ENCODE peak calls at places on chromosome 15, in ten cellular contexts. V, F, H, A, J, X, M, U, E and C are unnamed samples.

GRCh38 chr15:66921319-66921718 is 144.1 kb upstream of the SMAD3 start:
- DNase-seq in M (no peak), U (no peak), J (no peak), V (no peak), X (no peak), F (no peak), E (no peak), H (peak; percentile 27), A (no peak), C (no peak)

GRCh38 chr15:84979651-84980050 is 2.0 kb upstream of the PDE8A start:
- DNase-seq in U (peak; percentile 52), A (peak; percentile 76), X (no peak), M (peak; percentile 83), J (no peak), E (no peak), V (no peak), H (peak; percentile 52), F (no peak), C (no peak)

GRCh38 chr15:78050851-78051250 is 26.7 kb downstream of the TBC1D2B start:
- DNase-seq in V (no peak), U (no peak), F (no peak), E (no peak), M (no peak), H (no peak), X (no peak), A (no peak), J (peak; percentile 58), C (no peak)

GRCh38 chr15:77495806-77496589 is 75.3 kb downstream of the HMG20A start:
- DNase-seq in V (no peak), H (no peak), A (no peak), E (no peak), F (no peak), X (no peak), U (no peak), M (no peak), J (no peak), C (no peak)

GRCh38 chr15:62035256-62035908 is 24.9 kb downstream of the VPS13C start:
- DNase-seq in H (no peak), A (no peak), F (no peak), E (no peak), V (no peak), U (no peak), X (no peak), M (no peak), J (peak; percentile 62), C (no peak)

GRCh38 chr15:37140531-37141053 is 40.2 kb upstream of the MEIS2 start:
- DNase-seq in U (no peak), F (no peak), M (no peak), V (no peak), A (no peak), H (no peak), E (no peak), X (no peak), J (no peak), C (no peak)

GRCh38 chr15:92725171-92725570 is 69.6 kb upstream of the FAM174B start:
- DNase-seq in F (no peak), A (no peak), M (no peak), H (no peak), J (no peak), U (no peak), X (no peak), V (no peak), E (no peak), C (no peak)

GRCh38 chr15:68550004-68550403 is 28.8 kb upstream of the CORO2B start:
- DNase-seq in U (no peak), H (no peak), J (no peak), V (no peak), F (no peak), E (no peak), X (no peak), M (no peak), A (no peak), C (no peak)

GRCh38 chr15:40291088-40291574 is 8.3 kb upstream of the ANKRD63 start:
- DNase-seq in U (peak; percentile 76), H (peak; percentile 67), X (no peak), M (no peak), A (peak; percentile 84), V (peak; percentile 55), E (no peak), F (no peak), J (peak; percentile 58), C (no peak)

GRCh38 chr15:89756897-89757296 is 5.8 kb upstream of the MESP1 start:
- DNase-seq in A (no peak), V (no peak), X (no peak), J (no peak), F (no peak), H (peak; percentile 57), M (no peak), E (no peak), U (peak; percentile 62), C (no peak)

GRCh38 chr15:90862487-90862886 is 5.9 kb upstream of the FURIN start:
- DNase-seq in X (no peak), U (no peak), V (no peak), E (no peak), A (no peak), J (no peak), H (no peak), M (no peak), F (no peak), C (no peak)

GRCh38 chr15:64209680-64210334 is 47.0 kb upstream of the PPIB start:
- DNase-seq in H (no peak), M (no peak), V (no peak), A (no peak), X (no peak), U (peak; percentile 12), J (peak; percentile 59), F (no peak), E (no peak), C (peak; percentile 47)

GRCh38 chr15:38054488-38054887 is 120.0 kb downstream of the TMCO5A start:
- DNase-seq in E (no peak), V (no peak), J (no peak), H (no peak), X (no peak), A (no peak), F (no peak), M (no peak), U (no peak), C (no peak)

GRCh38 chr15:73930371-73930770 is 4.1 kb downstream of the LOXL1 start:
- DNase-seq in X (no peak), M (peak; percentile 89), H (no peak), U (no peak), V (no peak), J (peak; percentile 76), E (no peak), A (no peak), F (no peak), C (no peak)

GRCh38 chr15:87312221-87312620 is 944.3 kb downstream of the NTRK3 start:
- DNase-seq in E (no peak), V (no peak), M (no peak), J (peak; percentile 74), X (no peak), U (no peak), H (no peak), A (no peak), F (no peak), C (no peak)

GRCh38 chr15:77030042-77030927 is 35.4 kb downstream of the PSTPIP1 start:
- DNase-seq in F (no peak), V (peak; percentile 3), H (peak; percentile 6), A (peak; percentile 65), E (no peak), X (no peak), M (peak; percentile 67), J (no peak), U (no peak), C (no peak)

GRCh38 chr15:92733934-92734521 is 78.5 kb upstream of the FAM174B start:
- DNase-seq in E (peak; percentile 2), X (no peak), V (no peak), J (no peak), U (no peak), M (no peak), H (peak; percentile 31), A (no peak), F (no peak), C (no peak)

GRCh38 chr15:78859971-78860733 is 12.5 kb upstream of the MORF4L1 start:
- DNase-seq in E (peak; percentile 39), A (peak; percentile 91), U (peak; percentile 74), M (peak; percentile 81), F (peak; percentile 30), X (peak; percentile 46), V (peak; percentile 75), H (peak; percentile 90), J (peak; percentile 81), C (no peak)

GRCh38 chr15:35173444-35174118 is 88.5 kb upstream of the NANOGP8 start:
- DNase-seq in E (no peak), M (no peak), X (no peak), U (no peak), H (no peak), J (peak; percentile 12), A (no peak), F (no peak), V (no peak), C (no peak)

GRCh38 chr15:39247574-39247973 is 333.3 kb upstream of the THBS1 start:
- DNase-seq in U (no peak), V (no peak), H (no peak), M (no peak), F (no peak), E (no peak), X (no peak), J (no peak), A (no peak), C (no peak)

GRCh38 chr15:56049577-56049976 is 56.2 kb upstream of the NEDD4 start:
- DNase-seq in A (no peak), E (no peak), M (no peak), F (no peak), H (no peak), X (no peak), V (no peak), U (no peak), J (no peak), C (no peak)

GRCh38 chr15:34039506-34040123 is 611 bp upstream of the AVEN start:
- DNase-seq in U (no peak), X (no peak), F (no peak), V (no peak), E (no peak), H (no peak), A (no peak), M (no peak), J (no peak), C (no peak)

GRCh38 chr15:80549712-80550111 is 145.4 kb upstream of the ABHD17C start:
- DNase-seq in A (no peak), X (no peak), V (no peak), J (no peak), H (no peak), E (no peak), U (no peak), F (no peak), M (no peak), C (no peak)